ENCODE peak calls at places on chromosomes 6 and 20, in six cellular contexts. S is GM12878, B is H1, F is HepG2, V is GM12891, K is K562. W is an unnamed sample.

GRCh38 chr6:89298680-89299450 is 16.2 kb downstream of the GABRR2 start:
- DNase-seq in S (peak; percentile 52), B (no peak), F (peak; percentile 51), V (no peak), K (no peak), W (no peak)

GRCh38 chr20:5714261-5715041 is 35.8 kb upstream of the SHLD1 start:
- DNase-seq in S (no peak), B (no peak), F (peak; percentile 100), V (no peak), K (peak; percentile 15), W (no peak)

GRCh38 chr20:58131581-58132142 is 96.8 kb downstream of the ANKRD60 start:
- DNase-seq in S (no peak), B (peak; percentile 30), F (peak; percentile 75), V (no peak), K (no peak), W (no peak)

GRCh38 chr6:155628315-155628714 is 172.7 kb upstream of the NOX3 start:
- DNase-seq in S (peak; percentile 8), B (no peak), F (no peak), V (no peak), K (no peak), W (no peak)

GRCh38 chr6:167684276-167685104 is 142.2 kb upstream of the AFDN start:
- DNase-seq in S (no peak), B (no peak), F (no peak), V (no peak), K (no peak), W (no peak)

GRCh38 chr6:107555449-107555848 is 65.5 kb downstream of the SOBP start:
- DNase-seq in S (no peak), B (no peak), F (no peak), V (no peak), K (no peak), W (no peak)

GRCh38 chr20:51938557-51939324 is 136.4 kb upstream of the SALL4 start:
- DNase-seq in S (no peak), B (no peak), F (no peak), V (no peak), K (no peak), W (no peak)

GRCh38 chr20:59359908-59360307 is 59.5 kb downstream of the EDN3 start:
- DNase-seq in S (no peak), B (no peak), F (no peak), V (no peak), K (no peak), W (no peak)

GRCh38 chr6:112227992-112228391 is 26.4 kb downstream of the LAMA4 start:
- DNase-seq in S (no peak), B (no peak), F (no peak), V (no peak), K (no peak), W (no peak)

GRCh38 chr20:37450344-37450743 is 70.7 kb upstream of the NNAT start:
- DNase-seq in S (no peak), B (no peak), F (no peak), V (no peak), K (no peak), W (no peak)

GRCh38 chr6:3887150-3887700 is 38.1 kb downstream of the FAM50B start:
- DNase-seq in S (peak; percentile 1), B (no peak), F (peak; percentile 57), V (no peak), K (no peak), W (no peak)
- TF ChIP-seq POLR2AphosphoS5 in S (no peak), B (no peak), F (no peak), V (no peak), K (no peak), W (no peak)

DNA sequence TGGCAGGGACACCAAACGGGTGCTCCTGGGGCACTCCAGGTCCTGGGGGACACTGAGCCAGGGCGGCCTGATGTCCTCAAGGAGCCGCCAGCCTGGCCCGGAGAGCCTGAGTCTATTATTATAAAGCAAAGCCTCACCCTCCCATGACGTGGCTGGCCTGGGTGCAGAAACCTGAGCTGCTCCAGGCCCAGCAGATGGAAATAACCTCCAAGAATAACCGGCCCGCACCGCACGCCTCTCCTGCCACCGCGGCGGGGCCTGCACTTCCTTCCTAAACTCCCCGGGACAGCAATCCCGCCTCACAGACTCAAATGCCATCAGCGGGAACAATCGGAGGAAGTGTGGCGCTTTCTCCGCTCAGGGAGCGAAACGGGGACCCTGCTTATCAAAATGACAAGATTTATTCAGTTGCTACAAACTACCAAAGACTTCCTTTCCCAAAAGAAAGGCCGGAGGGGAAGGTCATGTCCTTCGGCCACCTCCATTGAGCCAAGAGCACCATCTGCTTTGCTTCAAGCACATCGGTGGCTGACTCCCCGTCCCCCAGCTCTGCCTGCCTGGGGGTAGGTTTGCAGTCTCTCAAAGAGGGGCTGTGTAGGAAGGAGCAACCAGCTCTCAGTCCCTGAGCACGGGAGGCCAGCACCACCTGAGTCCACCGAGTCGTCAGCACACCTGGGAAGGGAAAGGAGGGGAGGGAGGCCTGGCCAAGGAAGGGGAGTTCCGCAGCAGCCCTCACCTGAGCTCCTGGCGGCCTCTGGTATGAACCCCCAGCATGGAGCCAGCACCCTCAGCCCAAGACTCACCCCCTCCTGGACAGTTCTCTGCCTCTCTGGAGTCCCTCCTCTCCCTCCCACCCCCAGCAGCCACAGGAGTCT is 78.6 kb upstream of the QKI start:
- DNase-seq in S (no peak), B (no peak), F (no peak), V (no peak), K (no peak), W (no peak)
- TF ChIP-seq POLR2A in S (no peak), B (no peak), F (no peak), V (no peak), K (no peak), W (no peak)

DNA sequence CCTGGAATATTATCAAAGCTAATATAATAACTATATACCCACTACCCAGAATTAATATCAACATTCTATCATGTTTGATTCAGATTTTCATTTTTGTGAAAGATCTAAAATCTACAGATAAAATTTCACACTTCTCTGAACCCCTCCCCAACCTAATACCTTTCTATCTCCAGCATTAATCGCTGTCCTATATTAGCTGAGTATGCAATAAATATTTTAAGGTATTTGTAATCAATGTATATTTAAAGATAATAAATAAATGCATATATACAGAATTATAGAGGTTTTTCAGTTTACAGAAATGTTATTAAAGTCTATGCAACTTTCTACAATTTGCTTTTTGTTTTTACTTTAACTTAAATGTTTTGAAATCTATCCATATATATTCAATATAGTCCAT is 156.7 kb upstream of the NRSN1 start:
- DNase-seq in S (no peak), B (no peak), F (no peak), V (no peak), K (no peak), W (no peak)
- TF ChIP-seq TAF1 in S (no peak), B (no peak), F (no peak), V (no peak), K (no peak), W (no peak)

GRCh38 chr6:165091121-165091785 is 218.2 kb downstream of the C6orf118 start:
- DNase-seq in S (no peak), B (no peak), F (no peak), V (no peak), K (no peak), W (no peak)
- TF ChIP-seq POLR2AphosphoS5 in S (no peak), B (no peak), F (no peak), V (no peak), K (no peak), W (no peak)

GRCh38 chr6:36755435-36756348 is 58.1 kb downstream of the RAB44 start:
- DNase-seq in S (peak; percentile 91), B (no peak), F (peak; percentile 40), V (no peak), K (no peak), W (no peak)
- TF ChIP-seq POLR2A in S (peak; percentile 34), B (no peak), F (no peak), V (peak; percentile 28), K (no peak), W (peak; percentile 65)

GRCh38 chr20:34768105-34768504 is 57.3 kb downstream of the NCOA6 start:
- DNase-seq in S (no peak), B (no peak), F (no peak), V (no peak), K (no peak), W (no peak)
- TF ChIP-seq TAF1 in S (no peak), B (no peak), F (no peak), V (no peak), K (no peak), W (no peak)